ENCODE peak calls at places on chromosomes 7 and 10, in six cellular contexts. X is NCI-H774; O is smooth muscle cell of the brain vasculature; D is foreskin fibroblast; H is chondrocyte; F is activated CD4-positive, alpha-beta T cell treated with anti-CD3 and anti-CD28 coated beads for 1 hour. N is an unnamed sample.

GRCh38 chr10:76231258-76231934 is 800.0 kb downstream of the LRMDA start:
- DNase-seq in D (no peak), H (no peak), F (no peak), O (no peak), X (no peak), N (no peak)

GRCh38 chr7:41256186-41256945 is 446.5 kb downstream of the INHBA start:
- DNase-seq in F (no peak), O (no peak), D (peak; percentile 24), X (no peak), H (no peak), N (no peak)

GRCh38 chr10:124328514-124329220 is 90.1 kb downstream of the OAT start:
- DNase-seq in H (no peak), X (no peak), F (no peak), O (no peak), D (no peak), N (no peak)

GRCh38 chr7:151186640-151187408 is at the start of gene ASB10:
- DNase-seq in F (no peak), X (no peak), H (no peak), D (no peak), O (no peak), N (no peak)

GRCh38 chr7:128831994-128832879 is 2.0 kb downstream of the FLNC start:
- DNase-seq in O (no peak), H (peak; percentile 88), X (no peak), F (no peak), D (peak; percentile 53), N (no peak)

GRCh38 chr7:155993420-155994252 is 181.4 kb upstream of the SHH start:
- DNase-seq in O (no peak), H (peak; percentile 82), F (no peak), X (no peak), D (no peak), N (no peak)

GRCh38 chr7:2010101-2010500 is 222.6 kb downstream of the MAD1L1 start:
- DNase-seq in X (no peak), H (peak; percentile 46), D (no peak), O (no peak), F (no peak), N (no peak)

GRCh38 chr7:16078076-16078952 is 343.0 kb downstream of the CRPPA start:
- DNase-seq in F (no peak), O (peak; percentile 56), H (no peak), D (peak; percentile 37), X (peak; percentile 21), N (no peak)